ENCODE peak calls at places on chromosomes 12 and 14, in eight cellular contexts. One of them, this sample, is unnamed.

GRCh38 chr12:10211101-10211974 is 1.3 kb upstream of the GABARAPL1 start:
- DNase-seq in osteocyte: no peak
- DNase-seq in fibroblast of pulmonary artery: no peak
- DNase-seq in dorsolateral prefrontal cortex: no peak
- DNase-seq in choroid plexus epithelial cell: no peak
- DNase-seq in cardiac fibroblast: no peak
- DNase-seq in neural progenitor cell: no peak
- DNase-seq in mesothelial cell of epicardium: no peak
- DNase-seq in this sample: no peak

GRCh38 chr12:90449611-90450010 is 505.4 kb downstream of the CCER1 start:
- DNase-seq in osteocyte: no peak
- DNase-seq in fibroblast of pulmonary artery: peak
- DNase-seq in dorsolateral prefrontal cortex: no peak
- DNase-seq in choroid plexus epithelial cell: peak
- DNase-seq in cardiac fibroblast: peak
- DNase-seq in neural progenitor cell: no peak
- DNase-seq in mesothelial cell of epicardium: no peak
- DNase-seq in this sample: no peak

GRCh38 chr12:130246560-130246959 is 84.3 kb downstream of the FZD10 start:
- DNase-seq in osteocyte: no peak
- DNase-seq in fibroblast of pulmonary artery: no peak
- DNase-seq in dorsolateral prefrontal cortex: no peak
- DNase-seq in choroid plexus epithelial cell: no peak
- DNase-seq in cardiac fibroblast: no peak
- DNase-seq in neural progenitor cell: no peak
- DNase-seq in mesothelial cell of epicardium: no peak
- DNase-seq in this sample: no peak

GRCh38 chr12:130846386-130846785 is 7.3 kb upstream of the STX2 start:
- DNase-seq in osteocyte: no peak
- DNase-seq in fibroblast of pulmonary artery: no peak
- DNase-seq in dorsolateral prefrontal cortex: no peak
- DNase-seq in choroid plexus epithelial cell: peak
- DNase-seq in cardiac fibroblast: peak
- DNase-seq in neural progenitor cell: no peak
- DNase-seq in mesothelial cell of epicardium: no peak
- DNase-seq in this sample: no peak

GRCh38 chr12:12724421-12725085 is 7.4 kb downstream of the CDKN1B start:
- DNase-seq in osteocyte: no peak
- DNase-seq in fibroblast of pulmonary artery: no peak
- DNase-seq in dorsolateral prefrontal cortex: no peak
- DNase-seq in choroid plexus epithelial cell: peak
- DNase-seq in cardiac fibroblast: peak
- DNase-seq in neural progenitor cell: peak
- DNase-seq in mesothelial cell of epicardium: no peak
- DNase-seq in this sample: no peak

GRCh38 chr12:89051065-89051677 is 301.1 kb downstream of the DUSP6 start:
- DNase-seq in osteocyte: no peak
- DNase-seq in fibroblast of pulmonary artery: peak
- DNase-seq in dorsolateral prefrontal cortex: no peak
- DNase-seq in choroid plexus epithelial cell: peak
- DNase-seq in cardiac fibroblast: peak
- DNase-seq in neural progenitor cell: peak
- DNase-seq in mesothelial cell of epicardium: no peak
- DNase-seq in this sample: peak

GRCh38 chr12:99056186-99056585 is 411.1 kb downstream of the APAF1 start:
- DNase-seq in osteocyte: no peak
- DNase-seq in fibroblast of pulmonary artery: no peak
- DNase-seq in dorsolateral prefrontal cortex: no peak
- DNase-seq in choroid plexus epithelial cell: no peak
- DNase-seq in cardiac fibroblast: no peak
- DNase-seq in neural progenitor cell: no peak
- DNase-seq in mesothelial cell of epicardium: no peak
- DNase-seq in this sample: no peak

GRCh38 chr12:127041985-127042625 is 1224.9 kb upstream of the TMEM132C start:
- DNase-seq in osteocyte: no peak
- DNase-seq in fibroblast of pulmonary artery: no peak
- DNase-seq in dorsolateral prefrontal cortex: no peak
- DNase-seq in choroid plexus epithelial cell: no peak
- DNase-seq in cardiac fibroblast: no peak
- DNase-seq in neural progenitor cell: no peak
- DNase-seq in mesothelial cell of epicardium: no peak
- DNase-seq in this sample: no peak

GRCh38 chr12:109716512-109717389 is 3.1 kb downstream of the FAM222A start:
- DNase-seq in osteocyte: no peak
- DNase-seq in fibroblast of pulmonary artery: no peak
- DNase-seq in dorsolateral prefrontal cortex: peak
- DNase-seq in choroid plexus epithelial cell: no peak
- DNase-seq in cardiac fibroblast: no peak
- DNase-seq in neural progenitor cell: no peak
- DNase-seq in mesothelial cell of epicardium: no peak
- DNase-seq in this sample: no peak

GRCh38 chr14:106210650-106211049 is 684.3 kb downstream of the TMEM121 start:
- DNase-seq in osteocyte: no peak
- DNase-seq in fibroblast of pulmonary artery: no peak
- DNase-seq in dorsolateral prefrontal cortex: no peak
- DNase-seq in choroid plexus epithelial cell: no peak
- DNase-seq in cardiac fibroblast: no peak
- DNase-seq in neural progenitor cell: no peak
- DNase-seq in mesothelial cell of epicardium: no peak
- DNase-seq in this sample: peak

GRCh38 chr14:106622200-106622745 is 1095.9 kb downstream of the TMEM121 start:
- DNase-seq in osteocyte: no peak
- DNase-seq in fibroblast of pulmonary artery: no peak
- DNase-seq in dorsolateral prefrontal cortex: no peak
- DNase-seq in choroid plexus epithelial cell: no peak
- DNase-seq in cardiac fibroblast: no peak
- DNase-seq in neural progenitor cell: no peak
- DNase-seq in mesothelial cell of epicardium: no peak
- DNase-seq in this sample: peak

GRCh38 chr14:92944976-92945375 is 22.0 kb downstream of the CHGA start:
- DNase-seq in osteocyte: no peak
- DNase-seq in fibroblast of pulmonary artery: no peak
- DNase-seq in dorsolateral prefrontal cortex: no peak
- DNase-seq in choroid plexus epithelial cell: no peak
- DNase-seq in cardiac fibroblast: no peak
- DNase-seq in neural progenitor cell: no peak
- DNase-seq in mesothelial cell of epicardium: no peak
- DNase-seq in this sample: no peak

GRCh38 chr14:47332099-47332498 is 343.3 kb downstream of the MDGA2 start:
- DNase-seq in osteocyte: no peak
- DNase-seq in fibroblast of pulmonary artery: no peak
- DNase-seq in dorsolateral prefrontal cortex: no peak
- DNase-seq in choroid plexus epithelial cell: no peak
- DNase-seq in cardiac fibroblast: no peak
- DNase-seq in neural progenitor cell: no peak
- DNase-seq in mesothelial cell of epicardium: no peak
- DNase-seq in this sample: no peak

DNA sequence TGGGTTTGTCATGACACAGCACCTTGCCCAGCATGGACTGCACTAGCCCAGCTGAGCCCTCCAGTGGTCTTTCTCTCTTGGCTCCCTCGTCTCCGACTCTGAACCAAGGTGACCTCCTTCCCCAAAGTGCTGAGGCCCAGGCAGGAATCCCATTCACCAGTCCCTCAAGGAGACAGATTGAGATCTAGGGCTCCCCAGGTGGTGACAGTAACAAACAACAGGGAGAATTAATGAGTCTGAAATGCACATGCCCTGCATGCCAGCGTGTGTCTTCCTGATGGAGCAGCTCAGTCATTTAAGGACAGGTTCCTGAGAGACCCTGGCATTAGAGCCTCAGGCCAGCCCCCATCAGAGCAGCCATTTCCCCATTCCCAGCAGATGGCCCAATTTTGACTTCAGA is 51.4 kb upstream of the OAS1 start:
- DNase-seq in osteocyte: no peak
- DNase-seq in fibroblast of pulmonary artery: no peak
- DNase-seq in dorsolateral prefrontal cortex: no peak
- DNase-seq in choroid plexus epithelial cell: peak
- DNase-seq in cardiac fibroblast: peak
- DNase-seq in neural progenitor cell: peak
- DNase-seq in mesothelial cell of epicardium: no peak
- DNase-seq in this sample: no peak
- TF ChIP-seq CTCF in osteocyte: no peak
- TF ChIP-seq CTCF in fibroblast of pulmonary artery: peak
- TF ChIP-seq CTCF in dorsolateral prefrontal cortex: no peak
- TF ChIP-seq CTCF in choroid plexus epithelial cell: peak
- TF ChIP-seq CTCF in cardiac fibroblast: peak
- TF ChIP-seq CTCF in neural progenitor cell: peak
- TF ChIP-seq CTCF in mesothelial cell of epicardium: no peak
- TF ChIP-seq CTCF in this sample: no peak

GRCh38 chr12:92419201-92419600 is 273.6 kb upstream of the BTG1 start:
- DNase-seq in osteocyte: no peak
- DNase-seq in fibroblast of pulmonary artery: no peak
- DNase-seq in dorsolateral prefrontal cortex: no peak
- DNase-seq in choroid plexus epithelial cell: no peak
- DNase-seq in cardiac fibroblast: no peak
- DNase-seq in neural progenitor cell: no peak
- DNase-seq in mesothelial cell of epicardium: no peak
- DNase-seq in this sample: no peak

GRCh38 chr12:92425152-92425551 is 277.6 kb upstream of the PLEKHG7 start:
- DNase-seq in osteocyte: no peak
- DNase-seq in fibroblast of pulmonary artery: no peak
- DNase-seq in dorsolateral prefrontal cortex: no peak
- DNase-seq in choroid plexus epithelial cell: no peak
- DNase-seq in cardiac fibroblast: no peak
- DNase-seq in neural progenitor cell: no peak
- DNase-seq in mesothelial cell of epicardium: no peak
- DNase-seq in this sample: no peak

GRCh38 chr12:92421042-92421441 is 275.4 kb upstream of the BTG1 start:
- DNase-seq in osteocyte: no peak
- DNase-seq in fibroblast of pulmonary artery: no peak
- DNase-seq in dorsolateral prefrontal cortex: no peak
- DNase-seq in choroid plexus epithelial cell: no peak
- DNase-seq in cardiac fibroblast: no peak
- DNase-seq in neural progenitor cell: no peak
- DNase-seq in mesothelial cell of epicardium: no peak
- DNase-seq in this sample: no peak

GRCh38 chr12:92424338-92424737 is 278.5 kb upstream of the PLEKHG7 start:
- DNase-seq in osteocyte: no peak
- DNase-seq in fibroblast of pulmonary artery: peak
- DNase-seq in dorsolateral prefrontal cortex: no peak
- DNase-seq in choroid plexus epithelial cell: peak
- DNase-seq in cardiac fibroblast: peak
- DNase-seq in neural progenitor cell: no peak
- DNase-seq in mesothelial cell of epicardium: no peak
- DNase-seq in this sample: no peak

GRCh38 chr12:92421701-92422100 is 276.1 kb upstream of the BTG1 start:
- DNase-seq in osteocyte: no peak
- DNase-seq in fibroblast of pulmonary artery: peak
- DNase-seq in dorsolateral prefrontal cortex: no peak
- DNase-seq in choroid plexus epithelial cell: peak
- DNase-seq in cardiac fibroblast: peak
- DNase-seq in neural progenitor cell: no peak
- DNase-seq in mesothelial cell of epicardium: no peak
- DNase-seq in this sample: no peak
- TF ChIP-seq CTCF in osteocyte: no peak
- TF ChIP-seq CTCF in fibroblast of pulmonary artery: no peak
- TF ChIP-seq CTCF in dorsolateral prefrontal cortex: no peak
- TF ChIP-seq CTCF in choroid plexus epithelial cell: no peak
- TF ChIP-seq CTCF in cardiac fibroblast: no peak
- TF ChIP-seq CTCF in neural progenitor cell: no peak
- TF ChIP-seq CTCF in mesothelial cell of epicardium: no peak
- TF ChIP-seq CTCF in this sample: no peak

DNA sequence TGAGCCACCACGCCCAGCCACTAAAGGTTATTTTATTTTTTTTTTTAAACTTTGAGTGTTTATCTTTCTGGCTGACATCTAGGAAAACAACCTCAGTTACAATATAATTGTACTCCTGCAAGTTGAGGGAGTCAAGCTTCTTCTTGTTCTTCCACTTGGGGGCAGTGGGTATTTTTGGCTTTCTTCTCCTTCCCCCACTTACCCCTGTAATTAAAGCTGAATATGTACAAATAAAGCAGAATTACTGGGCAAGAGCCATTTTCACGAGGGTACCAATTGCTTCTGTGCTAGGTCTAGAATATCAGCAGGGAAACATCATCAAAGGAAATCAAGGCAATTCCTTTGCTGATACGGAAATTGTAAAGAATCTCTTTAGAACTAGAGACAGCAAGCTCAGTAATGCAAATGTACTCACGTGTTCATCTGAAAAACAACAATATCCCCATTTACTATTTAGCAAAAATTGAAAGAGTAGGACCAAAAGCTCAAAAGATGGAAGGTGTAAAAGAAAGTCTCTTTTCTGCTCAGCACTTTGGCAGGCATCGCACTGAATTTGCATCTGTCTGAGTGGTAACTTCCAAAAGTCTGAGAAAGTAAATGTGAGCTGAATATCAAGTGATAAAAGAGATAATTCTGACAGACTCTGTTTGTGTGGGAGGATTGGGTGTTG is 72.8 kb downstream of the TAOK3 start:
- DNase-seq in osteocyte: no peak
- DNase-seq in fibroblast of pulmonary artery: no peak
- DNase-seq in dorsolateral prefrontal cortex: no peak
- DNase-seq in choroid plexus epithelial cell: peak
- DNase-seq in cardiac fibroblast: no peak
- DNase-seq in neural progenitor cell: no peak
- DNase-seq in mesothelial cell of epicardium: no peak
- DNase-seq in this sample: no peak
- TF ChIP-seq CTCF in osteocyte: no peak
- TF ChIP-seq CTCF in fibroblast of pulmonary artery: no peak
- TF ChIP-seq CTCF in dorsolateral prefrontal cortex: peak
- TF ChIP-seq CTCF in choroid plexus epithelial cell: peak
- TF ChIP-seq CTCF in cardiac fibroblast: no peak
- TF ChIP-seq CTCF in neural progenitor cell: no peak
- TF ChIP-seq CTCF in mesothelial cell of epicardium: no peak
- TF ChIP-seq CTCF in this sample: no peak

GRCh38 chr12:69252033-69252432 is 12.7 kb downstream of the CPSF6 start:
- DNase-seq in osteocyte: no peak
- DNase-seq in fibroblast of pulmonary artery: no peak
- DNase-seq in dorsolateral prefrontal cortex: no peak
- DNase-seq in choroid plexus epithelial cell: peak
- DNase-seq in cardiac fibroblast: no peak
- DNase-seq in neural progenitor cell: peak
- DNase-seq in mesothelial cell of epicardium: no peak
- DNase-seq in this sample: no peak

GRCh38 chr12:69258655-69259054 is 19.3 kb downstream of the CPSF6 start:
- DNase-seq in osteocyte: no peak
- DNase-seq in fibroblast of pulmonary artery: no peak
- DNase-seq in dorsolateral prefrontal cortex: no peak
- DNase-seq in choroid plexus epithelial cell: no peak
- DNase-seq in cardiac fibroblast: no peak
- DNase-seq in neural progenitor cell: no peak
- DNase-seq in mesothelial cell of epicardium: no peak
- DNase-seq in this sample: no peak

GRCh38 chr12:69254857-69255256 is 15.5 kb downstream of the CPSF6 start:
- DNase-seq in osteocyte: no peak
- DNase-seq in fibroblast of pulmonary artery: no peak
- DNase-seq in dorsolateral prefrontal cortex: no peak
- DNase-seq in choroid plexus epithelial cell: no peak
- DNase-seq in cardiac fibroblast: no peak
- DNase-seq in neural progenitor cell: no peak
- DNase-seq in mesothelial cell of epicardium: no peak
- DNase-seq in this sample: no peak

DNA sequence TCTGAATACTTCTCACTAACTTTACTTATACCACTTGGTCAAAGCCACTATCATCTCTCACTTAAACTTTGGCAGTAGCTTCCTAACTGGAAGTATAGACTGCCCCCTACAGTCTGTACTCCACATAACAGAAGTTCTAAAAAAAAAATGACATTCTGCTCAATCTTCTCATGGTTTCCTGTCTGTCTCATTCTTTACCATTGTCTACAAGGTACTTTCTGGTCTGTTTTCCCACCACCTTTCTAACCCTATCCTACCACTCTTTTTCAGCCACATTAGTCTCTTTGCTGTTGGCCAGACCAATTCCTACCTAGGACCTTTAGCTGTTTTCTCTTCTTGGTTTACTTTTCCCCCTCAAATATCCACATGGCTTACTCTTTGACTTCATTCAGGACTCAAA is 14.7 kb downstream of the CPSF6 start:
- DNase-seq in osteocyte: no peak
- DNase-seq in fibroblast of pulmonary artery: peak
- DNase-seq in dorsolateral prefrontal cortex: no peak
- DNase-seq in choroid plexus epithelial cell: peak
- DNase-seq in cardiac fibroblast: peak
- DNase-seq in neural progenitor cell: peak
- DNase-seq in mesothelial cell of epicardium: no peak
- DNase-seq in this sample: no peak
- TF ChIP-seq CTCF in osteocyte: peak
- TF ChIP-seq CTCF in fibroblast of pulmonary artery: peak
- TF ChIP-seq CTCF in dorsolateral prefrontal cortex: peak
- TF ChIP-seq CTCF in choroid plexus epithelial cell: peak
- TF ChIP-seq CTCF in cardiac fibroblast: peak
- TF ChIP-seq CTCF in neural progenitor cell: peak
- TF ChIP-seq CTCF in mesothelial cell of epicardium: peak
- TF ChIP-seq CTCF in this sample: peak

This sample was measured in activated CD8-positive, alpha-beta T cell treated with anti-CD3 and anti-CD28 coated beads for 36 hours.